ENCODE peak calls at places on chromosomes 11 and 22, in four cellular contexts. A is WTC11, M is K562, I is GM12878. S is an unnamed sample.

GRCh38 chr11:16959528-16960100 is 54.6 kb downstream of the PLEKHA7 start:
- DNase-seq in A (no peak), M (no peak), I (no peak), S (no peak)

GRCh38 chr22:47402876-47403525 is 640.6 kb downstream of the TBC1D22A start:
- DNase-seq in A (no peak), M (no peak), I (no peak), S (no peak)

GRCh38 chr22:42270512-42271190 is at the start of gene TCF20:
- DNase-seq in A (peak), M (peak), I (no peak), S (peak)

GRCh38 chr11:65932558-65932919 is 12.7 kb upstream of the TSGA10IP start:
- DNase-seq in A (peak), M (peak), I (no peak), S (no peak)

GRCh38 chr11:72228229-72228843 is 3.8 kb downstream of the INPPL1 start:
- DNase-seq in A (no peak), M (no peak), I (no peak), S (no peak)

GRCh38 chr11:45801723-45802315 is 3.1 kb upstream of the SLC35C1 start:
- DNase-seq in A (no peak), M (no peak), I (no peak), S (no peak)

GRCh38 chr11:7571640-7572000 is 57.8 kb downstream of the PPFIBP2 start:
- DNase-seq in A (peak), M (peak), I (no peak), S (peak)

GRCh38 chr22:43901976-43902643 is 10.3 kb upstream of the PNPLA5 start:
- DNase-seq in A (no peak), M (no peak), I (no peak), S (no peak)

GRCh38 chr22:42967933-42968332 is 47.0 kb downstream of the PACSIN2 start:
- DNase-seq in A (no peak), M (peak), I (no peak), S (no peak)

GRCh38 chr11:34899633-34900016 is 16.6 kb downstream of the APIP start:
- DNase-seq in A (peak), M (no peak), I (no peak), S (no peak)

GRCh38 chr11:88330826-88331428 is 6.6 kb downstream of the CTSC start:
- DNase-seq in A (no peak), M (no peak), I (no peak), S (no peak)

GRCh38 chr22:32661296-32661695 is 140.2 kb upstream of the TIMP3 start:
- DNase-seq in A (no peak), M (no peak), I (no peak), S (no peak)

GRCh38 chr11:102139081-102139498 is 28.8 kb downstream of the YAP1 start:
- DNase-seq in A (no peak), M (no peak), I (no peak), S (no peak)

GRCh38 chr22:48365386-48365785 is 1462.3 kb downstream of the BRD1 start:
- DNase-seq in A (no peak), M (no peak), I (no peak), S (no peak)

GRCh38 chr11:35087648-35088047 is 51.3 kb upstream of the CD44 start:
- DNase-seq in A (no peak), M (no peak), I (no peak), S (no peak)

GRCh38 chr11:75547617-75548054 is 14.4 kb upstream of the SERPINH1 start:
- DNase-seq in A (peak), M (peak), I (no peak), S (peak)

GRCh38 chr11:76190376-76190775 is 15.9 kb downstream of the WNT11 start:
- DNase-seq in A (no peak), M (no peak), I (no peak), S (peak)

GRCh38 chr22:24088796-24089195 is 77.7 kb downstream of the CABIN1 start:
- DNase-seq in A (no peak), M (no peak), I (no peak), S (no peak)

GRCh38 chr11:119727523-119728081 is 1.4 kb downstream of the NECTIN1 start:
- DNase-seq in A (peak), M (peak), I (no peak), S (peak)

GRCh38 chr11:1573847-1574255 is 1.8 kb upstream of the DUSP8 start:
- DNase-seq in A (no peak), M (no peak), I (no peak), S (peak)

GRCh38 chr11:67606150-67606476 is 623 bp upstream of the NDUFV1 start:
- DNase-seq in A (no peak), M (no peak), I (no peak), S (peak)

GRCh38 chr22:45105281-45105700 is 58.4 kb upstream of the NUP50 start:
- DNase-seq in A (no peak), M (no peak), I (no peak), S (no peak)

GRCh38 chr11:45852712-45853101 is 5.4 kb downstream of the CRY2 start:
- DNase-seq in A (peak), M (no peak), I (no peak), S (no peak)

GRCh38 chr11:33268945-33269567 is 11.9 kb downstream of the HIPK3 start:
- DNase-seq in A (no peak), M (no peak), I (no peak), S (no peak)

GRCh38 chr22:44389926-44390925 is 77.5 kb upstream of the SHISAL1 start:
- DNase-seq in A (peak), M (no peak), I (no peak), S (peak)

GRCh38 chr11:112113539-112114457 is 27.1 kb downstream of the SDHD start:
- DNase-seq in A (no peak), M (peak), I (no peak), S (peak)

GRCh38 chr11:130606181-130606580 is 157.7 kb downstream of the ADAMTS15 start:
- DNase-seq in A (no peak), M (no peak), I (no peak), S (no peak)

GRCh38 chr11:5380740-5381342 is 2.8 kb upstream of the OR51M1 start:
- DNase-seq in A (peak), M (peak), I (no peak), S (peak)

GRCh38 chr11:104443387-104443786 is 279.4 kb upstream of the PDGFD start:
- DNase-seq in A (no peak), M (no peak), I (no peak), S (no peak)

GRCh38 chr11:22930816-22931594 is 70.7 kb upstream of the CCDC179 start:
- DNase-seq in A (no peak), M (no peak), I (no peak), S (no peak)

GRCh38 chr11:108786281-108786990 is 121.6 kb downstream of the DDX10 start:
- DNase-seq in A (no peak), M (no peak), I (no peak), S (no peak)

GRCh38 chr11:6312106-6312505 is 8.2 kb downstream of the CAVIN3 start:
- DNase-seq in A (no peak), M (no peak), I (no peak), S (no peak)

GRCh38 chr11:17906436-17906835 is 106.4 kb downstream of the SERGEF start:
- DNase-seq in A (peak), M (peak), I (no peak), S (peak)

GRCh38 chr11:118921929-118922744 is 3.6 kb downstream of the BCL9L start:
- DNase-seq in A (peak), M (peak), I (no peak), S (peak)

DNA sequence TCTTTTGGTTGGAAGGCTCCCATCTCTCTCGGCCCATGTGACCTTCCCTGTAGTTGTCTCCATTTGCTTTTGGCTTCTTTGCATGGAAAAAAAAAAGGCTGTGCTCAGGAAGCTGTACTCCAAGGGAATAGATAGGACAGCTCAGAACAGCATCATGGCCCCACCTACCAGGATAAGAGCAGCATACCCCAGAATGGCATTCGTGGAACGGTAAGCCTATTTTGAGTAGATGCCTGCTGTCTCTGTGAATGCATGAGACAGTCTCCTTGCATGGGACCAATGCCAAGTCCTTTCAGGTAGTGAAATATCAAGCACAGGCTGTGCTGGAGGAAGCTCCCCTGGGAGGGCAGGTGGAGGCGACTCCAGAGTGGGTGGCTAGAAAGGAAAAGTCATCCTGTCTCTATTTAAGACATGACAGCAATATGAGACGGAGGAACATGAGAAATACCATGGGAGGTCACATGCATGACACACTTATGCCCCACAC is 94.1 kb upstream of the AMOTL1 start:
- DNase-seq in A (no peak), M (no peak), I (no peak), S (no peak)
- TF ChIP-seq USF1 in A (no peak), M (no peak), I (no peak), S (no peak)

GRCh38 chr22:19019679-19020032 is 83.6 kb upstream of the PRODH start:
- DNase-seq in A (no peak), M (peak), I (no peak), S (no peak)
- TF ChIP-seq USF1 in A (no peak), M (no peak), I (no peak), S (no peak)

DNA sequence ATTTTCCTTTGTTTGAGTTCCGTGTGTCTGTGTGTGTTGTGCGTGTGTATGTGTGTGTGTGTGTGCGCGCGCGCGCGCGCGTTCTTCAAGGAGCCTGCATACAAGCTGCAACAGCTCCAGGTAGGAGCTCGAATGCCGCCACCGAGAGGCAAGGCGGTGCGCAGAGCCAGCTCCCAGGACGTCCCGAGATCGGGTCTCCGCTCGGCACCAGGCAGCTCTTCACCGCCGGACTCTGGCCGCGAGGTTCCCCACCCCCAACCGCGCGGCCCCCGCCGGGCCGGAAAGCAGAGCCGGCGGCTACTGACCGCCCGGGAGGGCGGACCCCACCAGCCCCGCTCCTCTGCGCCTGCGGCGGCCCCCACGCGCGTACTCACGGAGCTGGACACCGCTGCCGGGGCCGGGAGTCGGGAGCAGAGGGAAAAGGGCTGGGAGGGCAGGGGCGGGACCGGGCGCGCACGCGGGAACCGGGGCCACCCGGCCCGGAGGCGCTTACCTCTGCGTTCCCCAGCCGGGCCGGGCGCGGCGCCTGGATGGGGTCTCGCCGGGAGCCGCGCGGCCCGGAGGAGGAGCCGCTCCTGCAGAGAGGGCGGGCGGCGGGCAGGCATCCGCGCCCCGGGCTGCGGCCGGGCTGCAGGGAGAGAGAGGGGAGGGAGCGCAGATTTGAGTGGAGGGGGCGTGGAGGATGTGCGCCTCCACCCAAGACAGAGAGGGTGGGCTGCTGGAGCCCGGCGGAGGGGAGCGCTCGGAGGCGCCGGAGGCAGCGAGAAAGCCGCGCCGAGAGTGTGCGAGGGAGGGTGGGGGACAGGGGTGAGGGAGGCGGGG is 40.3 kb upstream of the AKIP1 start:
- DNase-seq in A (peak), M (peak), I (no peak), S (peak)
- TF ChIP-seq USF1 in A (no peak), M (no peak), I (no peak), S (no peak)

DNA sequence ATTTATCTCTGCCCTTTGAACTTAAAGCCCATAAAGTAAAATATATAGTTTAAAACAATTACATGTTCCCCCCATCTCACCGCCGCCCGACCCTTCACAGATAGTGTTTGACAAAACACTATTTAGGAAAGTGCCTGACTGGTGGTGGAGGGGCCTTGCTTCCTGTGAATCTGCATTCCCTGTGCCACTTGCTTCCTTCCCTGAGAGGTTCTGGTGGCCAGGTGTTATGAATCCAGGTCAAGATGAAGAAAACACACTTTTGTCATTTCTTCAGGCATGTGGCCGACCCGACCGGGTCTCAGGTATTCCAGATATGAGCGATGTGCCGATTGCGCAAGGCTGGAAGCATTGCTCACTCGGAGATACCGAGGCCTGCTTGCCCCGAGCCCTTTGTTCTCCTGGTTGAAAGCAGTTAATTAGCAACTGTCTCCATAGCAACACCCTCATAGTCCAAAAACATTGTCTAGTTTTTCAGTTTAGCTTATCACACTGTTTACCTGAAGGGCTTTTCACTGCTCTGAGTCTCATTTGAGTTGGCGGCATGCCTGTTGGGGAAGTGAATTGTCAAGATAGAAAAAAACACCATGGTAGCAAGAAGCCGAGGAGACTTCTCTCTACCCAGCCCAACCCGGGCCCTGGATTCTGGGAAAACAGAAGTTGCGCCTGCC is 128.3 kb downstream of the TEAD1 start:
- DNase-seq in A (no peak), M (peak), I (no peak), S (no peak)
- TF ChIP-seq USF1 in A (no peak), M (no peak), I (no peak), S (no peak)

DNA sequence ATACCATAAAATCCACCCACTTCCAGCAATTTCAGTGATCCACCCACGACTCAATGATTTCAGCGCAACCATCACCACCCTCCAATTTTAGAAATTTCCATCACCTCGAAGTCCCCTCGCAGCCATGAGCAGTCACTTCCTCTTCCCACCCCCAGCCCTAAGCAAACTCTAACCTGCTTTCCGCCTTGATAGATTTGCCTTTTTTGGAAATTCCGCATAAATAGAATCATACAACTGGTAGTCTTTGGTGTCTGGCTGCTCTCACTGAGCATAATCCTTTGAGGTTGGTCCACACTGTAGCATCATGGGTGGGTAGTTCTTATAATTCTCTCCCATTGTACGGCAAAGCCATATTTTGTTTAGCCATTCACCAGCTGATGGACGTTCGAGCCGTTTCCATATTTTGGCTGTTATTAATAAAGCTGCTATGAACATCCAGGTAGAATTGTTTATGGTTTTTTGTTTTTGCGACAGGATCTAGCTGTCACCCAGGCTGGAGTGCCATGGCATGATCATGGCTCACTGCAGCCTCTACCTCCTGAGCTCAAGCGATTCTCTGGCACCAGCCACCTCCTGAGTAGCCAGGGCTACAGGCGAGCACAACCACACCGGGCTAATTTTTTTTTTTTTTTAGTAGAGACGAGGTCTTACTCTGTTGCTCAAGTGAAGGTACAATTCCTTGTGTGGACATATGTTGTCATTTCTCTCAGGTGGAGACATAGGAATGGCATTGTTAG is 16.0 kb downstream of the PIM3 start:
- DNase-seq in A (no peak), M (no peak), I (peak), S (peak)
- TF ChIP-seq USF1 in A (no peak), M (no peak), I (no peak), S (no peak)

GRCh38 chr11:406796-407650 is 7.8 kb downstream of the SIGIRR start:
- DNase-seq in A (peak), M (peak), I (peak), S (peak)
- TF ChIP-seq USF1 in A (no peak), M (no peak), I (no peak), S (no peak)

GRCh38 chr11:85745626-85746025 is 59.6 kb upstream of the CCDC89 start:
- DNase-seq in A (no peak), M (no peak), I (no peak), S (no peak)
- TF ChIP-seq USF1 in A (no peak), M (no peak), I (no peak), S (no peak)

S was measured in SK-N-SH.